ENCODE peak calls at places on chromosome 9, in ten cellular contexts. P is cardiac muscle cell, U is prostate gland, V is foreskin keratinocyte, B is RWPE1, J is brain microvascular endothelial cell, S is heart left ventricle, R is PC-3, K is A549, A is neuronal stem cell. Z is an unnamed sample.

GRCh38 chr9:134535171-134535570 is 106.4 kb upstream of the COL5A1 start:
- DNase-seq in P (no peak), U (no peak), V (no peak), B (no peak), J (no peak), S (peak; percentile 4), R (no peak), K (no peak), A (no peak), Z (no peak)

GRCh38 chr9:111253742-111254437 is 76.1 kb downstream of the OR2K2 start:
- DNase-seq in P (no peak), U (no peak), V (no peak), B (no peak), J (no peak), S (no peak), R (no peak), K (no peak), A (no peak), Z (peak; percentile 7)

GRCh38 chr9:84679571-84679970 is 10.0 kb downstream of the NTRK2 start:
- DNase-seq in P (no peak), U (no peak), V (no peak), B (no peak), J (no peak), S (no peak), R (no peak), K (no peak), A (no peak), Z (no peak)

GRCh38 chr9:75083188-75083976 is 4.6 kb downstream of the NMRK1 start:
- DNase-seq in P (peak; percentile 61), U (peak; percentile 61), V (no peak), B (peak; percentile 57), J (no peak), S (peak; percentile 56), R (peak; percentile 26), K (no peak), A (no peak), Z (no peak)

GRCh38 chr9:101376117-101376866 is 8.5 kb downstream of the BAAT start:
- DNase-seq in P (no peak), U (no peak), V (peak; percentile 70), B (peak; percentile 80), J (peak; percentile 80), S (no peak), R (no peak), K (peak; percentile 61), A (no peak), Z (peak; percentile 33)

GRCh38 chr9:110691002-110691549 is 22.5 kb downstream of the MUSK start:
- DNase-seq in P (no peak), U (no peak), V (no peak), B (no peak), J (peak; percentile 61), S (no peak), R (peak; percentile 27), K (peak; percentile 10), A (no peak), Z (peak; percentile 15)

GRCh38 chr9:130780865-130781504 is 54.1 kb upstream of the ABL1 start:
- DNase-seq in P (no peak), U (no peak), V (peak; percentile 31), B (no peak), J (peak; percentile 97), S (peak; percentile 76), R (no peak), K (peak; percentile 88), A (no peak), Z (peak; percentile 83)

GRCh38 chr9:121776739-121777637 is 125.6 kb downstream of the DAB2IP start:
- DNase-seq in P (no peak), U (no peak), V (no peak), B (no peak), J (no peak), S (no peak), R (no peak), K (no peak), A (no peak), Z (no peak)

GRCh38 chr9:100285080-100285479 is 67.7 kb downstream of the TEX10 start:
- DNase-seq in P (no peak), U (no peak), V (no peak), B (no peak), J (no peak), S (no peak), R (no peak), K (no peak), A (no peak), Z (no peak)

GRCh38 chr9:118595719-118596305 is 773.4 kb downstream of the BRINP1 start:
- DNase-seq in P (peak; percentile 61), U (peak; percentile 5), V (peak; percentile 44), B (peak; percentile 45), J (peak; percentile 51), S (no peak), R (peak; percentile 2), K (peak; percentile 65), A (peak; percentile 38), Z (peak; percentile 23)

GRCh38 chr9:3391414-3391813 is 134.4 kb downstream of the RFX3 start:
- DNase-seq in P (no peak), U (no peak), V (no peak), B (no peak), J (no peak), S (no peak), R (no peak), K (no peak), A (no peak), Z (no peak)

GRCh38 chr9:121267689-121268597 is at the start of gene GSN:
- DNase-seq in P (peak; percentile 78), U (peak; percentile 80), V (no peak), B (peak; percentile 88), J (no peak), S (peak; percentile 91), R (peak; percentile 50), K (peak; percentile 62), A (no peak), Z (peak; percentile 88)

GRCh38 chr9:88835038-88835466 is 156.2 kb upstream of the S1PR3 start:
- DNase-seq in P (no peak), U (no peak), V (peak; percentile 40), B (no peak), J (peak; percentile 55), S (no peak), R (peak; percentile 22), K (no peak), A (no peak), Z (no peak)

GRCh38 chr9:89661391-89661949 is 56.7 kb downstream of the GADD45G start:
- DNase-seq in P (peak; percentile 40), U (no peak), V (no peak), B (no peak), J (no peak), S (peak; percentile 54), R (no peak), K (no peak), A (peak; percentile 12), Z (no peak)

GRCh38 chr9:101311759-101312420 is 72.9 kb downstream of the BAAT start:
- DNase-seq in P (peak; percentile 91), U (peak; percentile 48), V (peak; percentile 37), B (peak; percentile 70), J (peak; percentile 60), S (no peak), R (peak; percentile 78), K (peak; percentile 89), A (peak; percentile 72), Z (no peak)

GRCh38 chr9:131405429-131405828 is 11.5 kb downstream of the PRRC2B start:
- DNase-seq in P (peak; percentile 78), U (no peak), V (no peak), B (no peak), J (peak; percentile 50), S (peak; percentile 81), R (no peak), K (no peak), A (no peak), Z (peak; percentile 53)

DNA sequence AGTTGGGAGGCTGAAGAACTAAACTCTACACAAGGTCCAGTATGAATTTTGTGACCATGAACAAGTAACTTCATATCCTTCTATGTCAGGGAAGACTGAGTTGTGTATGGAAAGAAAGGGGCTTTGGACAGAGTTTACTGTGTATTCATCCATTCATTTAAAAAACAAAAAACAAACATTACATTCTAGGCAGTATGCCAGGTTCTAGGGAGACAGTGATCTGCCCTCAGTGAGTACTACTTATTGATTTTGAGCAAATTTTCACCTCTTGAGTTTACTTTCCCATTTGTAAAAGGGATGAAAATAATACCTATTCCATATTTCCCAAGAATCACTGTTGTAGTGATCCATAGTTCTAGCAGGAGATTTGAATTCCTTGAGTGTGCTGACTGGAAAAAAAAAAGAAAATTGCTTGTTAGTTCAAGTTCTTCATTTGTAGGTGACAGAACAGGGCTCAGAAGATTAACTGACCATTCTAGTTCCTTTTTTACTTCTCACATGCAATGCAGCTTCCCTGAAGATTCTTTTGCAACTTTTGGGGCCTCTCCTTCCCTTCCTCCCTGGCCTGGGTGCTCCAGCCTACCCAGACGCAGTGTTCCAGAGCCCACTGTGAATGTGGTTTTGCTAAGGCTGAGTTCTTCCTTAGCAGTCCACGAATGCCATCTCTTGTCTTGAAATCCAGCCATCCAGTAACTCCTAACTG is 2.6 kb upstream of the GAPVD1 start:
- DNase-seq in P (no peak), U (no peak), V (no peak), B (no peak), J (no peak), S (no peak), R (peak; percentile 9), K (no peak), A (no peak), Z (no peak)
- H3K27ac ChIP-seq in P (no peak overlapping the region), U (no peak overlapping the region), V (no peak overlapping the region), B (no peak overlapping the region), J (no peak overlapping the region), S (no peak overlapping the region), R (no peak overlapping the region), K (no peak overlapping the region), A (no peak overlapping the region), Z (no peak overlapping the region)

GRCh38 chr9:128628471-128629048 is 28.1 kb downstream of the DYNC2I2 start:
- DNase-seq in P (no peak), U (no peak), V (no peak), B (peak; percentile 46), J (no peak), S (peak; percentile 90), R (no peak), K (no peak), A (no peak), Z (peak; percentile 83)
- H3K27ac ChIP-seq in P (peak overlapping the region; percentile 30), U (no peak overlapping the region), V (no peak overlapping the region), B (peak overlapping the region; percentile 99), J (no peak overlapping the region), S (peak overlapping the region; percentile 73), R (no peak overlapping the region), K (peak overlapping the region; percentile 74), A (no peak overlapping the region), Z (peak overlapping the region; percentile 86)

GRCh38 chr9:33651125-33651524 is 127.1 kb downstream of the ANKRD18B start:
- DNase-seq in P (no peak), U (no peak), V (no peak), B (no peak), J (no peak), S (no peak), R (no peak), K (peak; percentile 4), A (no peak), Z (no peak)
- H3K27ac ChIP-seq in P (no peak overlapping the region), U (no peak overlapping the region), V (no peak overlapping the region), B (no peak overlapping the region), J (no peak overlapping the region), S (no peak overlapping the region), R (no peak overlapping the region), K (no peak overlapping the region), A (no peak overlapping the region), Z (no peak overlapping the region)

DNA sequence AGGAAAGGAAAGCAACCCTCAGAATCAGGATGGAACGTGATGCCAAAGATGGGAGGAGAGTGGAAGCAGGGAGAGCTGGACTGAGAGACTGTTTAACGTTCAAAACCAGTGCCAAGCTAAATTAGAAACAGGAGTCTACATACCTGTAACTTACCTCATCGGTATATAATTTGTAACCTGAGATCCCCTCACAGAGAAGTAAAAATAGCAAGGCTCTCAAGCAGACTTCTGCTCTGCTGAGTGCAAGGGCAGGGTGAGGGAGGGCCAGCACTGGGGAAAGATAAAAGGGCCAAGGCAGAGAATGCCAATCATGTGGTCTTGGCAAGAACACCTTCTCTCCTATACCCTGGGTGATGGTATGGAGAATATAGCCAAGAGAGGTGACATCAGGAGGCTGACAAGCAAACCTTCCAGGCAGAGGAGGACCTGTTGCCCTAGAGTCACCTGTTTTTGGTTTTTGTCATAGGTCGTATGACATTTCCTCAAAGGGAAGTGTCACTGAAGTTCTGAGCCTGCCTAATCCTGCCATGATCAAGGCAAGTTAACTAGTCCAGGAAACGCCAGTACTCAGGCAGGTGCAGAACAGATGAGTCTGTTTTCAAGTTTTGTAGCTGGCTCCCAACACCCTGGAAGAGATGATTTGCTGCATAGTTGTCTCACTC is 472.0 kb downstream of the NFIB start:
- DNase-seq in P (peak; percentile 72), U (peak; percentile 23), V (no peak), B (peak; percentile 7), J (no peak), S (peak; percentile 65), R (peak; percentile 27), K (no peak), A (no peak), Z (no peak)
- H3K27ac ChIP-seq in P (peak overlapping the region; percentile 86), U (no peak overlapping the region), V (no peak overlapping the region), B (no peak overlapping the region), J (no peak overlapping the region), S (peak overlapping the region; percentile 65), R (no peak overlapping the region), K (no peak overlapping the region), A (no peak overlapping the region), Z (no peak overlapping the region)